ENCODE peak calls at places on chromosomes 3 and 15, in ten cellular contexts. G is GM20000; Z is CD4-positive, alpha-beta T cell; Y is DND-41; X is astrocyte of the spinal cord; R is activated B cell treated with CpG ODN at 0.5 μM for 24 hours; V is fibroblast of lung; E is osteocyte; J is uterus; Q is AG09319. D is an unnamed sample.

GRCh38 chr15:38002883-38003477 is 68.5 kb downstream of the TMCO5A start:
- DNase-seq in J (no peak), X (peak; percentile 83), R (no peak), Z (no peak), Q (peak; percentile 63), G (peak; percentile 30), V (peak; percentile 74), Y (no peak), E (no peak), D (no peak)

GRCh38 chr3:121155023-121155422 is 247.0 kb downstream of the STXBP5L start:
- DNase-seq in V (peak; percentile 21), E (no peak), J (no peak), G (no peak), Z (no peak), Y (no peak), R (no peak), X (no peak), Q (no peak), D (no peak)

GRCh38 chr15:91807122-91807521 is 46.4 kb upstream of the SLCO3A1 start:
- DNase-seq in R (no peak), Y (no peak), G (no peak), Z (no peak), V (no peak), E (no peak), J (no peak), X (no peak), Q (no peak), D (no peak)

GRCh38 chr3:195876297-195877031 is 31.9 kb downstream of the TNK2 start:
- DNase-seq in Z (no peak), E (no peak), V (no peak), Q (no peak), G (no peak), X (no peak), R (no peak), Y (no peak), J (no peak), D (no peak)

GRCh38 chr3:112984485-112984884 is 6.3 kb upstream of the GTPBP8 start:
- DNase-seq in R (no peak), X (no peak), Y (no peak), V (peak; percentile 6), Z (peak; percentile 12), J (no peak), E (no peak), Q (no peak), G (no peak), D (no peak)

GRCh38 chr3:194579091-194579606 is 54.1 kb downstream of the TMEM44 start:
- DNase-seq in G (no peak), Q (no peak), R (no peak), E (no peak), X (no peak), V (peak; percentile 95), Z (no peak), J (no peak), Y (no peak), D (no peak)

GRCh38 chr3:98733778-98734281 is 29.3 kb upstream of the ST3GAL6 start:
- DNase-seq in E (no peak), G (peak; percentile 74), V (peak; percentile 20), Y (peak; percentile 18), J (no peak), X (peak; percentile 8), R (no peak), Q (no peak), Z (no peak), D (no peak)

GRCh38 chr3:139263798-139264197 is 80.0 kb upstream of the MRPS22 start:
- DNase-seq in G (no peak), Q (no peak), J (no peak), E (peak; percentile 74), R (no peak), V (no peak), Y (no peak), Z (no peak), X (no peak), D (peak; percentile 22)

GRCh38 chr3:185069023-185069422 is 83.8 kb downstream of the C3orf70 start:
- DNase-seq in X (no peak), Z (no peak), Q (no peak), J (no peak), V (no peak), E (no peak), G (no peak), Y (no peak), R (no peak), D (no peak)

GRCh38 chr3:135172191-135172869 is 377.3 kb downstream of the EPHB1 start:
- DNase-seq in Q (no peak), R (no peak), Y (no peak), G (no peak), E (no peak), V (no peak), X (no peak), Z (no peak), J (no peak), D (no peak)

GRCh38 chr3:142296507-142296906 is 71.1 kb upstream of the GK5 start:
- DNase-seq in Z (no peak), J (no peak), R (no peak), G (no peak), V (no peak), Y (no peak), X (no peak), Q (no peak), E (no peak), D (no peak)

GRCh38 chr15:89999676-90000174 is 1.4 kb upstream of the ZNF710 start:
- DNase-seq in V (peak; percentile 47), Y (no peak), E (no peak), X (peak; percentile 18), R (no peak), Q (no peak), Z (no peak), G (no peak), J (peak; percentile 28), D (no peak)

GRCh38 chr3:48601622-48601994 is 6.5 kb upstream of the COL7A1 start:
- DNase-seq in J (no peak), Z (no peak), E (no peak), X (no peak), R (no peak), Y (no peak), V (no peak), G (no peak), Q (no peak), D (no peak)

GRCh38 chr15:33311312-33311971 is 675 bp downstream of the RYR3 start:
- DNase-seq in J (peak; percentile 27), R (no peak), G (no peak), V (no peak), E (no peak), Z (no peak), X (no peak), Q (no peak), Y (no peak), D (no peak)

GRCh38 chr15:75653347-75653913 is 5.7 kb downstream of the SNX33 start:
- DNase-seq in Q (no peak), E (no peak), X (no peak), J (no peak), V (no peak), G (no peak), Z (no peak), Y (no peak), R (no peak), D (no peak)
- TF ChIP-seq CTCF in Q (no peak), E (no peak), X (no peak), J (no peak), V (no peak), G (no peak), Z (no peak), Y (no peak), R (no peak), D (no peak)

GRCh38 chr3:32296251-32297204 is 58.0 kb downstream of the CMTM8 start:
- DNase-seq in G (peak; percentile 71), J (peak; percentile 49), V (peak; percentile 32), Q (peak; percentile 22), Z (peak; percentile 59), X (peak; percentile 62), Y (peak; percentile 70), E (no peak), R (peak; percentile 40), D (peak; percentile 69)
- TF ChIP-seq CTCF in G (peak; percentile 83), J (peak; percentile 64), V (peak; percentile 93), Q (peak; percentile 83), Z (peak; percentile 93), X (peak; percentile 90), Y (peak; percentile 97), E (peak; percentile 89), R (peak; percentile 88), D (peak; percentile 91)

DNA sequence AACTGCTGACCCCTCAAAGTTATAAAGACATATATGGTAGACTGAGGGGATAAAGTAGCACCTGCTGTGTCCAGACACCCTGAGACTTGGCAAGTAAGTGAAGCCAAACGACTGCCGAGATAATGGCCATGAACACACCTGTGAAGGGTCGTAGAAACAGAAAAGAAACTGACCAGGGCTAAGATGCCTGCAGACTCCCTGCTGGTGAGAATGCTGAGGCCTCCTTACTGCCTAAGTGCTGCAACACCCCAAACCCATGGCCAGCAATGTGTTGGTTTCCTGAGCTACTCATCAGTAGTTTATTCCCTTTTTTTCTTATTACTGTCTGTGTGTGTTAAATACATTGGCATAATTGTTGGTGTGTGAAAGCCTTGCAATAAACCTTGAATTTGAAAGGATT is 233.8 kb downstream of the ZNF385D start:
- DNase-seq in G (no peak), R (no peak), X (no peak), Z (no peak), V (no peak), E (no peak), Q (no peak), J (no peak), Y (no peak), D (no peak)
- TF ChIP-seq CTCF in G (no peak), R (no peak), X (no peak), Z (no peak), V (no peak), E (no peak), Q (no peak), J (no peak), Y (no peak), D (no peak)

GRCh38 chr15:27222479-27222878 is 251.5 kb downstream of the GABRG3 start:
- DNase-seq in X (peak; percentile 61), Q (peak; percentile 10), R (no peak), V (peak; percentile 94), Y (no peak), E (no peak), Z (no peak), J (no peak), G (no peak), D (no peak)

GRCh38 chr15:27214032-27214431 is 243.1 kb downstream of the GABRG3 start:
- DNase-seq in V (peak; percentile 11), J (no peak), Z (no peak), X (no peak), E (no peak), Q (no peak), Y (no peak), R (no peak), G (no peak), D (no peak)

GRCh38 chr15:27220199-27220598 is 249.2 kb downstream of the GABRG3 start:
- DNase-seq in Z (no peak), R (no peak), E (no peak), J (no peak), V (no peak), G (no peak), Y (no peak), X (no peak), Q (no peak), D (no peak)

GRCh38 chr15:27223166-27223565 is 252.2 kb downstream of the GABRG3 start:
- DNase-seq in R (no peak), Y (no peak), V (no peak), Q (no peak), Z (no peak), G (no peak), X (no peak), E (no peak), J (no peak), D (no peak)

DNA sequence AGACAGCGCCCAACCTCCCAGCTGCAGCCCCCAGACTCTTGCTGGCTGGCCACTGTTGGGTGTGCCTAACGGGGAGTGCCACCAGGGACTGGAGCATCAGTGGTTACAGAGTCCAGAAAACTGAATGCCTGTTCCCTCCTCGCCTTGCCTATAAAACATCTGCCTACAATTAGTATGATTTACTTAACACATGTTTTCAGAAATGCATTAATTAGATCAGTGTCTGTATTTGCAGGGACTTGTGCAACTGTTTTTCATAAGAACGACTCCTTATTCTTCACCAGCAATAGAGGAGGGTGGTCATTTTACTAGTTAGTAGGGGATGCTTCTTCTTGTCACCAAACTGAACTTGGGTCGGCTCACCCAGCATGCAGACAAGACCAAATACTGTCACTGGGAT is 248.7 kb downstream of the GABRG3 start:
- DNase-seq in E (no peak), V (no peak), Q (no peak), J (no peak), X (no peak), R (no peak), Y (no peak), G (no peak), Z (no peak), D (no peak)
- TF ChIP-seq CTCF in E (no peak), V (no peak), Q (no peak), J (no peak), X (no peak), R (no peak), Y (no peak), G (no peak), Z (no peak), D (no peak)